ENCODE peak calls at places on chromosomes 13 and 19, in five cellular contexts. R is fibroblast of mammary gland, Y is breast epithelium, G is A549, K is progenitor cell of endocrine pancreas. M is an unnamed sample.

GRCh38 chr13:75432045-75432444 is 49.9 kb downstream of the TBC1D4 start:
- DNase-seq in Y (no peak), G (peak; percentile 33), R (peak; percentile 61), K (no peak), M (no peak)

GRCh38 chr13:40379794-40380608 is 286.4 kb downstream of the FOXO1 start:
- DNase-seq in G (no peak), R (no peak), Y (no peak), K (no peak), M (no peak)

GRCh38 chr19:33472696-33473624 is 48.6 kb downstream of the PEPD start:
- DNase-seq in G (peak; percentile 66), R (peak; percentile 99), K (no peak), Y (no peak), M (no peak)

GRCh38 chr19:10420444-10421239 is at the start of gene PDE4A:
- DNase-seq in K (no peak), Y (no peak), R (no peak), G (peak; percentile 68), M (no peak)

GRCh38 chr13:100235311-100235901 is 146.5 kb downstream of the PCCA start:
- DNase-seq in G (peak; percentile 46), K (no peak), R (peak; percentile 79), Y (no peak), M (no peak)

GRCh38 chr13:94765814-94766213 is 53.5 kb upstream of the SOX21 start:
- DNase-seq in R (no peak), Y (no peak), K (no peak), G (peak; percentile 1), M (no peak)

GRCh38 chr13:49409008-49409407 is 34.9 kb downstream of the CAB39L start:
- DNase-seq in G (no peak), Y (no peak), K (no peak), R (no peak), M (no peak)

GRCh38 chr13:73767191-73767741 is 366.9 kb downstream of the KLF12 start:
- DNase-seq in R (no peak), Y (no peak), K (no peak), G (no peak), M (no peak)

GRCh38 chr19:40499320-40499719 is 32.5 kb downstream of the SPTBN4 start:
- DNase-seq in G (no peak), R (no peak), K (no peak), Y (no peak), M (no peak)

DNA sequence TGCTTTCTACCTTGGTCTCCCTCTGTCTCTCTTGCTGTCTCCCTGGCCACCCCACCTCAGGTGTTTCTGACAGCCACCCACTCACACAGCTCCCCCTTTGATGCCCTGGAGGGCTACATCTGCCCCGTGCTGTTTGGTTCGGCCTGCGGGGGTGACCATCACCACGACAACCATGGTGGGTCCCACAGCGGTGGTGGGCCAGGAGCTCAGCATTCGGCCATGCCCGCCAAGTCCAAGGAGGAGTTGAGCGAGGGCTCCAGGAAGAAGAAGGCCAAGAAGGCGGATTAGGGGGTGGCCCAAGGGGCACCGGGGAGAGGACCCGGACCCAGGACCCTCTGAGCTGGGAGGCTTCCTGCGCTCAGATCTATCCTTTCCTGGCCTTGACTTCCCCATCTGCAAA is 27.1 kb downstream of the TMEM38A start:
- DNase-seq in G (no peak), R (no peak), K (no peak), Y (no peak), M (no peak)
- TF ChIP-seq CTCF in G (no peak), R (no peak), K (no peak), Y (no peak), M (no peak)

GRCh38 chr19:15696654-15697194 is 23.8 kb downstream of the CYP4F12 start:
- DNase-seq in K (no peak), Y (no peak), G (no peak), R (no peak), M (no peak)

GRCh38 chr19:15701757-15702589 is 25.9 kb upstream of the OR10H2 start:
- DNase-seq in G (no peak), K (no peak), Y (no peak), R (no peak), M (no peak)

GRCh38 chr19:15702590-15702930 is 25.3 kb upstream of the OR10H2 start:
- DNase-seq in K (no peak), R (peak; percentile 38), Y (peak; percentile 65), G (peak; percentile 44), M (peak; percentile 69)
- TF ChIP-seq CTCF in K (no peak), R (no peak), Y (no peak), G (no peak), M (no peak)

GRCh38 chr19:18208098-18208951 is 4.5 kb upstream of the RAB3A start:
- DNase-seq in R (peak; percentile 81), K (no peak), G (peak; percentile 63), Y (no peak), M (no peak)
- TF ChIP-seq CTCF in R (peak; percentile 52), K (peak; percentile 53), G (peak; percentile 56), Y (peak; percentile 13), M (peak; percentile 94)

GRCh38 chr19:6632002-6632621 is 37.8 kb downstream of the TNFSF14 start:
- DNase-seq in Y (peak; percentile 52), R (peak; percentile 76), G (peak; percentile 79), K (peak; percentile 62), M (peak; percentile 61)
- TF ChIP-seq CTCF in Y (peak; percentile 84), R (peak; percentile 90), G (peak; percentile 71), K (peak; percentile 86), M (peak; percentile 87)